ENCODE peak calls at places on chromosomes 13 and 19, in seven cellular contexts. D is NCI-H1092 treated with DMSO at 0.1 percent for 48 hours, L is BJ, H is EL, Z is brain pericyte, R is OCI-LY7, M is T-helper 17 cell. B is an unnamed sample.

GRCh38 chr19:48858984-48859710 is 9.3 kb downstream of the PLEKHA4 start:
- DNase-seq in D (no peak), L (no peak), R (peak), Z (no peak), M (peak), H (no peak), B (no peak)

GRCh38 chr13:27625839-27626238 is 4.1 kb downstream of the POLR1D start:
- DNase-seq in M (no peak), H (no peak), R (no peak), Z (no peak), D (no peak), L (no peak), B (no peak)

GRCh38 chr13:68810660-68811059 is 1297.0 kb upstream of the ATXN8OS start:
- DNase-seq in L (no peak), Z (no peak), M (no peak), D (peak), R (no peak), H (no peak), B (peak)

GRCh38 chr13:44401577-44401976 is 28.0 kb downstream of the SERP2 start:
- DNase-seq in M (no peak), H (no peak), D (no peak), Z (no peak), L (no peak), R (no peak), B (no peak)

GRCh38 chr13:21837841-21838551 is 167.1 kb downstream of the FGF9 start:
- DNase-seq in Z (no peak), R (no peak), L (peak), M (no peak), D (peak), H (peak), B (no peak)

GRCh38 chr13:30021611-30022010 is 171.2 kb upstream of the UBL3 start:
- DNase-seq in R (no peak), D (no peak), M (no peak), Z (no peak), H (peak), L (no peak), B (no peak)

GRCh38 chr13:34161829-34162544 is 344.0 kb downstream of the RFC3 start:
- DNase-seq in D (peak), R (no peak), M (no peak), H (peak), Z (peak), L (peak), B (peak)

GRCh38 chr19:5547881-5548280 is 19.9 kb downstream of the TINCR start:
- DNase-seq in D (no peak), L (peak), M (no peak), H (peak), R (peak), Z (no peak), B (peak)

GRCh38 chr13:36806102-36806501 is 12.9 kb upstream of the RFXAP start:
- DNase-seq in L (no peak), M (no peak), Z (no peak), D (no peak), R (peak), H (no peak), B (no peak)

GRCh38 chr19:13031917-13032623 is 36.8 kb downstream of the NFIX start:
- DNase-seq in R (no peak), L (no peak), D (peak), Z (no peak), M (no peak), H (no peak), B (no peak)

GRCh38 chr19:4760285-4760650 is 31.3 kb upstream of the FEM1A start:
- DNase-seq in Z (no peak), M (no peak), D (no peak), L (no peak), H (no peak), R (no peak), B (no peak)

GRCh38 chr13:63092461-63092860 is 1676.8 kb upstream of the PCDH20 start:
- DNase-seq in R (no peak), L (no peak), D (no peak), H (no peak), Z (no peak), M (no peak), B (no peak)

GRCh38 chr19:55308281-55308680 is 16.9 kb downstream of the TMEM150B start:
- DNase-seq in R (peak), M (no peak), L (no peak), D (no peak), Z (no peak), H (no peak), B (no peak)

GRCh38 chr13:20711301-20712044 is 8.0 kb downstream of the IL17D start:
- DNase-seq in H (peak), D (no peak), Z (no peak), M (no peak), L (no peak), R (no peak), B (no peak)

GRCh38 chr19:18856385-18857126 is 24.8 kb downstream of the UPF1 start:
- DNase-seq in H (no peak), M (no peak), Z (no peak), R (no peak), D (no peak), L (no peak), B (no peak)

GRCh38 chr13:25932353-25932752 is 119.5 kb downstream of the SHISA2 start:
- DNase-seq in L (no peak), D (no peak), R (no peak), M (no peak), Z (no peak), H (no peak), B (no peak)

GRCh38 chr13:109140777-109141354 is 511.5 kb downstream of the MYO16 start:
- DNase-seq in D (no peak), R (no peak), L (no peak), M (no peak), Z (no peak), H (no peak), B (no peak)

B was measured in NCI-H2171 treated with DMSO at 0.1 percent for 48 hours.